ENCODE peak calls at places on chromosomes 1 and 21, in four cellular contexts. M is K562, Y is HCT116, R is GM12878. Z is an unnamed sample.

GRCh38 chr1:111227875-111228747 is 598 bp downstream of the CHI3L2 start:
- DNase-seq in Y (peak; percentile 71), R (no peak), M (no peak), Z (no peak)

GRCh38 chr1:154626456-154627246 is 18.7 kb upstream of the ADAR start:
- DNase-seq in R (no peak), M (no peak), Y (no peak), Z (no peak)

GRCh38 chr1:25486602-25487001 is 55.9 kb downstream of the MACO1 start:
- DNase-seq in Y (no peak), M (no peak), R (no peak), Z (no peak)

GRCh38 chr1:119673171-119673940 is 25.3 kb upstream of the ZNF697 start:
- DNase-seq in Y (no peak), M (no peak), R (no peak), Z (no peak)

GRCh38 chr1:56709269-56709880 is 64.3 kb downstream of the PRKAA2 start:
- DNase-seq in Y (peak; percentile 45), M (peak; percentile 61), R (no peak), Z (no peak)

GRCh38 chr1:169681094-169681493 is 30.3 kb downstream of the SELL start:
- DNase-seq in Y (no peak), M (no peak), R (no peak), Z (no peak)

GRCh38 chr1:219882116-219882515 is 46.2 kb downstream of the SLC30A10 start:
- DNase-seq in R (no peak), M (no peak), Y (no peak), Z (no peak)

GRCh38 chr1:232987046-232987445 is 36.6 kb downstream of the NTPCR start:
- DNase-seq in M (no peak), R (no peak), Y (no peak), Z (no peak)

GRCh38 chr1:7224644-7225043 is 439.4 kb downstream of the CAMTA1 start:
- DNase-seq in Y (peak; percentile 37), M (peak; percentile 28), R (no peak), Z (peak; percentile 15)

GRCh38 chr1:37471345-37472231 is 2.8 kb upstream of the ZC3H12A start:
- DNase-seq in R (no peak), M (peak; percentile 46), Y (peak; percentile 66), Z (no peak)

GRCh38 chr1:85496881-85497582 is 32.1 kb upstream of the DDAH1 start:
- DNase-seq in Y (no peak), R (no peak), M (no peak), Z (no peak)

GRCh38 chr21:37460196-37460595 is 93.6 kb downstream of the DYRK1A start:
- DNase-seq in Y (no peak), M (peak; percentile 72), R (no peak), Z (no peak)

GRCh38 chr1:61887076-61887867 is 145.0 kb downstream of the PATJ start:
- DNase-seq in R (no peak), M (no peak), Y (no peak), Z (no peak)

GRCh38 chr1:14682941-14683340 is 84.5 kb downstream of the KAZN start:
- DNase-seq in Y (no peak), M (no peak), R (no peak), Z (no peak)
- TF ChIP-seq EGR1 in Y (no peak), M (no peak), R (no peak), Z (no peak)

DNA sequence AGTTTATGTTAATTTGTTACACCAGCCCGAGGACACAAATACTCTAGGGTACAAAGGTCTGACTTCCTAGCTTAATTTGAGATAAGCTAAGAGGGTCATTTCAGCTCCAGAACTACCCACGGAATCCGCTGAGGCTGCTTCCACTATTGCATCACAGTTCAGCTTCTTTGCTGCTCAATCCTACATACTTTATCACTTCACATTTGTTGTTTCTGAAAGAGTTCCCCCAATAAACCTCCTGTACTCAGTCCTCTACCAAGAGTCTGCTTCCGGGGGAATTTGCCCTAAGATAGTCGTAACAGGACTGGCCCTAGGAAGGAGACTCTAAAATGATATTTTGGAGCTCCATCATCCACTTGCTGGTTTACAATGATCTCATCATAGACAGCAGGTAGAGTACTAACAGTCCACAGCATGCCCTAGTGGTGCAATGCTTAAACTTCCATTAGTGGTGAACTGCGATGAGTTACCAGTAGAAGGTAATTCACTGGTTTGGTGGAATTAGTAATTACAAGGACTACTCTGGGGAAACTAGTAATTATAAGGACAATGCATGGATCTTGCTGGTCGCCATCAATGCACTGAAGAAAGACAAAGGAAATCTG is 229.3 kb downstream of the USH2A start:
- DNase-seq in R (no peak), Y (no peak), M (no peak), Z (no peak)
- TF ChIP-seq EGR1 in R (no peak), Y (no peak), M (no peak), Z (no peak)

GRCh38 chr1:47021070-47021469 is 2.4 kb upstream of the CYP4X1 start:
- DNase-seq in M (no peak), Y (no peak), R (no peak), Z (no peak)

GRCh38 chr1:47024138-47024856 is 828 bp downstream of the CYP4X1 start:
- DNase-seq in M (no peak), R (no peak), Y (no peak), Z (no peak)

GRCh38 chr1:47023268-47024137 is at the start of gene CYP4X1:
- DNase-seq in M (no peak), R (no peak), Y (no peak), Z (peak; percentile 15)
- TF ChIP-seq EGR1 in M (no peak), R (no peak), Y (no peak), Z (no peak)

GRCh38 chr1:3885611-3886010 is 14.5 kb downstream of the C1orf174 start:
- DNase-seq in Y (no peak), M (no peak), R (no peak), Z (no peak)
- TF ChIP-seq EGR1 in Y (no peak), M (no peak), R (no peak), Z (no peak)

DNA sequence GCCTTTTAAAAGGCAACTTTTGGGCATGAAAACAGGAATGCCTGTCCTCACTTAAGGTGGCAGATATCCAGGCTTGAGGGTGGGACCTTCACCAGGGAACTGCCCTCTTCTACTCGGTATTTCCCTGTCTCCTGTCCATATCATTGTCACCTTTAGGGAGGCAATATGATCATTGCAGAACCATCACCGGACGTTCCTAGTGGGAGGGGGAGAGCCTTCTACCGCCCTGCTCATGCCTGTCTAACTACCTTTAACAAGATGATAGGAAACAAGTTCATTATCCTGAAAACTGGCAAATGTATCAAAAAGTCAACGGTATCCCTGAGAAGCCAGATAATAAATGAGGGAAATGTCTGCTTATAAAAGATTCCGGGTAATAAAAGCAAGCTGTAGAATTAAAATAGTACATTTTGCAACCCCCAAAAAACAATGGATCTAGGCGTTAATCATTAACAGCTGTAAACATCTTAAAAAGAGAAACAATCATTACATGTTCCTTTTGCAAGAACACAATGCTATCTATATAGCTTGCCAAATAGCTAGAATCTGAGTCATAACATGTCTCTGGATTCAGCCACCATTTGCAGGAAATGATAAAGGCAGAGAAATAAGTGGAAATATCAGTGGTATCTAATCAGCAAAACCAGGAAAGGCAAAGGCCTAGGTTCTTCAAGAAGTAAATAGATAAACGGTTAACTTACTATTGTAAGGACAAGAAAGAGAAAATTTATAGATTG is 852.9 kb upstream of the ADGRL4 start:
- DNase-seq in M (no peak), Y (no peak), R (no peak), Z (no peak)
- TF ChIP-seq EGR1 in M (no peak), Y (no peak), R (no peak), Z (no peak)

Z was measured in H1.